ENCODE peak calls at places on chromosomes 4 and X, in five cellular contexts. D is lower leg skin, X is A549, B is breast epithelium, C is Peyer's patch. Y is an unnamed sample.

GRCh38 chr4:139872274-139872673 is 206.7 kb downstream of the MGST2 start:
- DNase-seq in D (no peak), X (no peak), B (no peak), C (no peak), Y (no peak)

GRCh38 chr4:150080335-150080734 is 2.1 kb downstream of the DCLK2 start:
- DNase-seq in D (no peak), X (no peak), B (no peak), C (no peak), Y (no peak)

GRCh38 chr4:128159967-128160366 is 98.9 kb downstream of the LARP1B start:
- DNase-seq in D (no peak), X (no peak), B (no peak), C (no peak), Y (no peak)

GRCh38 chr4:186939766-186940165 is 216.1 kb upstream of the FAT1 start:
- DNase-seq in D (no peak), X (no peak), B (no peak), C (no peak), Y (no peak)

GRCh38 chrX:127037179-127037578 is 217.7 kb downstream of the PRR32 start:
- DNase-seq in D (no peak), X (no peak), B (no peak), C (no peak), Y (no peak)

GRCh38 chrX:133637765-133638164 is 222.5 kb upstream of the GPC4 start:
- DNase-seq in D (no peak), X (no peak), B (no peak), C (no peak), Y (no peak)

GRCh38 chrX:40415675-40416074 is 165.1 kb upstream of the ATP6AP2 start:
- DNase-seq in D (no peak), X (no peak), B (peak; percentile 52), C (no peak), Y (no peak)

GRCh38 chrX:11180571-11180970 is 69.4 kb downstream of the HCCS start:
- DNase-seq in D (no peak), X (no peak), B (no peak), C (no peak), Y (no peak)

GRCh38 chrX:24242649-24243556 is 71.0 kb downstream of the SUPT20HL2 start:
- DNase-seq in D (peak; percentile 75), X (no peak), B (peak; percentile 37), C (peak; percentile 42), Y (peak; percentile 2)

GRCh38 chr4:153822316-153822715 is 33.4 kb upstream of the SFRP2 start:
- DNase-seq in D (no peak), X (no peak), B (no peak), C (no peak), Y (no peak)

GRCh38 chr4:120731561-120731960 is 191.0 kb downstream of the PRDM5 start:
- DNase-seq in D (no peak), X (no peak), B (no peak), C (no peak), Y (no peak)

GRCh38 chrX:40175416-40176255 is 77.9 kb upstream of the BCOR start:
- DNase-seq in D (peak; percentile 65), X (peak; percentile 13), B (no peak), C (peak; percentile 81), Y (peak; percentile 40)

GRCh38 chrX:46653482-46653881 is 79.9 kb downstream of the CHST7 start:
- DNase-seq in D (no peak), X (peak; percentile 7), B (no peak), C (no peak), Y (no peak)

GRCh38 chr4:56049428-56050212 is 100.9 kb downstream of the CEP135 start:
- DNase-seq in D (no peak), X (no peak), B (no peak), C (no peak), Y (no peak)

DNA sequence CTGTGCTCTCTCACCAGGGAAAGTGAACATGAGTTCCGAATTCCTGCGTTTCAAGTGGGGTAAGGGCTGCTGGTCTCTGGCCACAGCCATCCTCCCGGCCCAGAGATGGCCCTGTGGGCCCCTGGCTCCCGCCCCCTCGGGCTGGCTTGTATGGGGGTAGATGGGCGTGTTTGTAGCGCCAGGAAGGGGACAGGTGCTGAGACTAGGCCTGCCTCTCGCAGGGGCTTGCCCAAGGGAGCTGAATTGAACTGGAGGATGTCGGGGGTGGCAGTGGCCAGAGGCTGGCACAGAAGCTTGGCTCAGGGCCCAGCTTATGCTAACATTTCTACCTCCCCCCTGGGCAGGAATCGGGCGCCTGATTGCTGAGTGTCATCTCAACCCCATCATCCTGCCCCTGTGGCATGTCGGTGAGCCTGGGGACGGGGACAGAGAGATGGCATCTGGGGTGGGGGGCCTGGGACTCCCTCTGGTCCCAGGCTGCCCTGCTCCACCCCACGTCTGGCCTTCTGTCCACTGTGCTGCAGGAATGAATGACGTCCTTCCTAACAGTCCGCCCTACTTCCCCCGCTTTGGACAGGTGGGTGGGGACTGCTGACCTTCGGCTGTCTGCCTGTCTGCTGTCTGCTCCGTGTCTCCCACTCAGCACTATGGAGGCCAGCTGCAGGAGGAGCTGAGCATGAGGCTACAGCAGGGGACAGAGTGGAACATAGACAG is 8.5 kb downstream of the TAFAZZIN start:
- DNase-seq in D (no peak), X (no peak), B (no peak), C (no peak), Y (no peak)
- TF ChIP-seq CTCF in D (no peak), X (no peak), B (no peak), C (no peak), Y (no peak)

GRCh38 chr4:6782147-6782845 is at the start of gene KIAA0232:
- DNase-seq in D (peak; percentile 75), X (peak; percentile 76), B (peak; percentile 83), C (peak; percentile 89), Y (peak; percentile 39)

GRCh38 chr4:6782846-6783110 is 251 bp downstream of the KIAA0232 start:
- DNase-seq in D (no peak), X (peak; percentile 19), B (no peak), C (no peak), Y (no peak)

GRCh38 chr4:6785572-6785925 is 3.0 kb downstream of the KIAA0232 start:
- DNase-seq in D (no peak), X (no peak), B (no peak), C (no peak), Y (no peak)

GRCh38 chr4:6781561-6781960 is 966 bp upstream of the KIAA0232 start:
- DNase-seq in D (no peak), X (no peak), B (no peak), C (no peak), Y (no peak)

DNA sequence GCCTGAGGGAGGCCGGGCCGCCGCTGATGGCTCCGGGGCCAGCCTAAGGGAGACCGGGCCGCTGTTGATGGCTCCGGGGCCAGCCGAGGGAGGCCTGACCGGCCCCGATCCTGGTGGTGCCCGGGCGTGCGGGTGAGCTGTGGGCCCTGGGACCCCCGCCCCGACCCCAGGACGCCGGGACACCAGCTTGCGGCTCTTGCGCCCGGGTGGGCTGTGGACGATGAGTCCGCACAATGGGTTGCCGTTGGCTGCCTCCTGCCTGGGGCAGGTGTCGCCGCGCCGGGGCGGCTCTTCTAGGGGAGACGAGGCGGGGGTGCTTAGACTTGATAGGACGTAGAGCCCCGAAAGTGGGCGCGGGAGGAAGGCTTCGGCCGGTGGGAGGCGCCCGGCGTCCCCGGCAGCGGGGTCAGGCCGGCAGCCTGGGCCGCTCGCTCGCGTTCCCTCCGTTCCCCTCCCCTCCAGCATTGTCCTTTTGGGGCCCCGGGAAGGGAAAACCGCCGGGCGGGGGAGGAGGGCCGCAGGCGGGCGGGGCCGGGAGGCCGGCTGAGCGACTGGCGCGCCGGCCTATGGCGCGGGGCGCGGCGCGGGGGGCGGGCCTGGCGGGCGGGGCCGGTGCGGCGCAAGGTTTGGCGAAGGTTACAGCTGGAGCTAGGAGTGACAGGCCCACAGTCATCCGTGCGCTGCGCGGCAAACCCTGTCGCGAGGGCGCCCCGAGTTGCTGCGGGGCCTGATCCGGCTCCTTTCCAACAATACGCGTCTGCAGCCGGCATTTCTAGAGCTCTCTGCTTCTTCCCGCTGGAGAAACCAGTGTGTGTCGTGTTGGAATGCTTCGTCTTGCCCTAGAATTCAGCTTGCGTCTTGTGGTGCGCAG is 819 bp downstream of the KIAA0232 start:
- DNase-seq in D (peak; percentile 87), X (peak; percentile 73), B (peak; percentile 85), C (peak; percentile 81), Y (no peak)
- TF ChIP-seq POLR2A in D (no peak), X (peak; percentile 27), B (no peak), C (peak; percentile 86), Y (no peak)

DNA sequence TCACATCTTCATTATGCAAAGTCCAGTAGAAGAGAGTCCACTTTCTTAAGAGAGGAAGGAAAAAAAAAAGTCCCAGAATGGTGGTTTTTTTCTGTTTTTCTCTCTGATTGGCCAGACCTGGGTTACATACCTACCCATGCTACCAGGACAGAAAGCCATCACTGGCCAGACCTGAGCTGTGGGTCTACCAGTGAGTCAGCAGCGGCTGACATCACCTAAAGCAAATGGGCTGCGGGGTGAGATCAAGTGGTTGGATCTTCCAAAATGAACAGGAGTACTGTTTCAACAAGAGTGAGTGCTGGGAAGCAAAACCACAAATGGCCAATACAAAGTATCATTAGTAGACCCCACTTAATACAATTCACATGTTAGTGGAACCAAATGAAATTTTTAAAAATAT is 1.6 kb upstream of the NDST3 start:
- DNase-seq in D (no peak), X (no peak), B (no peak), C (no peak), Y (no peak)
- H3K4me3 ChIP-seq in D (no peak overlapping the region), X (no peak overlapping the region), B (no peak overlapping the region), C (peak overlapping the region; percentile 50), Y (no peak overlapping the region)

DNA sequence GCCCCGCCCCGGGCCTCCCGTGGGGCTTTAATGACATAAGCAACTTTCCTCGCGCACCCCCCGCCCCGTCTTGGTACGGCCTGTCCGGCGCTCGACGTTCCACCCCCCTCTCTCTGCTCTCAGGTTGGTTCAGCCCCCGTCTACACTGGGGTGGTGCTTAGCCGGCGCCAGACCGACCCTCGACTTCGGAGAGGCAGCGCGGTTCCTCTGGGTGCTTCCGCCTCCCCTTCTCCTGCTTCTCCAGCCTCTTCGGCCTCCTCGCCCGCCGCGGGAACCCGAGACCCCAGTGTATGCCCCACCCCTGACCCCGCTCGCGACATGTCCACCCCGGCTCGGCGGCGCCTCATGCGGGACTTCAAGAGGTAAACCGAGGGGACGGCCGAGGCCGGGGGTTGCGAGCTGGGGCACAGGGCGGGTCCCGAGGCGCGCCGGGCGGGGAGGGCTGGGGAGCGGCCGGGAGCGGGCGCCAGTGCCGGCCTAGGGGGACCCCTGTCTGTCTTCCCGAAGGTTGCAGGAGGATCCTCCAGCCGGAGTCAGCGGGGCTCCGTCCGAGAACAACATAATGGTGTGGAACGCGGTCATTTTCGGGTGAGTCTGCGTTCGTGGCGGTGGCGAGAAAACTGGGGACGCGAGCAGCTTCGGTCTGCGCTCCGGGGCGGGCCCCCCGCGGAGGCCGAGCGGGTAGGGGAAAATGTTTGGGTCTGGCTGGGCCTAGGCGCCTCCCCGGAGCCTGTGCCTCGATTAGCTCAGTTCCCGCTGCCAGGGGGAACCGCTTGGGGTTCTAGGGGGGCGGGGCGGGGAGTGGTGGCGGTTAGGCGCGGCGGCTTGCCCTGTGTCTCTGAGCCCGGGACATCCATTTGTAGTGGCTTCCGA is at the start of gene UBE2A:
- DNase-seq in D (peak; percentile 79), X (peak; percentile 85), B (peak; percentile 83), C (peak; percentile 90), Y (peak; percentile 51)
- TF ChIP-seq CTCF in D (no peak), X (peak; percentile 22), B (peak; percentile 23), C (peak; percentile 21), Y (peak; percentile 20)

GRCh38 chr4:4424499-4425115 is 37.7 kb downstream of the NSG1 start:
- DNase-seq in D (no peak), X (no peak), B (no peak), C (no peak), Y (no peak)
- TF ChIP-seq POLR2A in D (no peak), X (no peak), B (no peak), C (no peak), Y (no peak)